ENCODE peak calls at places on chromosome 15, in four cellular contexts. Y is HepG2, R is GM12878, Q is GM12891. K is an unnamed sample.

GRCh38 chr15:79008666-79009065 is 63.8 kb upstream of the CTSH start:
- DNase-seq in Y (no peak), Q (no peak), R (no peak), K (no peak)

GRCh38 chr15:57395292-57395691 is 19.0 kb downstream of the CGNL1 start:
- DNase-seq in Y (no peak), R (peak), Q (no peak), K (no peak)

GRCh38 chr15:101295607-101296225 is 668 bp upstream of the SNRPA1 start:
- DNase-seq in Y (no peak), R (no peak), Q (no peak), K (no peak)

GRCh38 chr15:63059573-63060216 is 17.1 kb downstream of the TPM1 start:
- DNase-seq in Q (no peak), Y (no peak), R (no peak), K (no peak)

GRCh38 chr15:73081321-73081958 is 29.2 kb downstream of the NEO1 start:
- DNase-seq in Q (no peak), Y (peak), R (no peak), K (no peak)

GRCh38 chr15:34304613-34305012 is 33.0 kb downstream of the SLC12A6 start:
- DNase-seq in Y (peak), Q (no peak), R (no peak), K (no peak)

GRCh38 chr15:23039917-23040281 is 530 bp upstream of the TUBGCP5 start:
- DNase-seq in Q (no peak), R (no peak), Y (no peak), K (peak)

GRCh38 chr15:36361351-36361870 is 218.0 kb upstream of the CDIN1 start:
- DNase-seq in R (no peak), Q (no peak), Y (no peak), K (no peak)

GRCh38 chr15:25059698-25060471 is 105.1 kb downstream of the SNRPN start:
- DNase-seq in R (no peak), Q (no peak), Y (no peak), K (no peak)

GRCh38 chr15:59388670-59389069 is 16.0 kb upstream of the MYO1E start:
- DNase-seq in R (no peak), Y (no peak), Q (no peak), K (no peak)

GRCh38 chr15:58731756-58732535 is 17.6 kb downstream of the ADAM10 start:
- DNase-seq in Q (no peak), Y (no peak), R (no peak), K (no peak)

GRCh38 chr15:67911727-67912126 is 71.9 kb upstream of the RNU6-1 start:
- DNase-seq in Y (no peak), Q (no peak), R (peak), K (no peak)

GRCh38 chr15:58521293-58521991 is 89.7 kb downstream of the LIPC start:
- DNase-seq in R (no peak), Y (peak), Q (no peak), K (no peak)

GRCh38 chr15:61935493-61935892 is 124.8 kb downstream of the VPS13C start:
- DNase-seq in R (no peak), Q (no peak), Y (no peak), K (no peak)

GRCh38 chr15:65303687-65304392 is 637 bp upstream of the RNU5B-1 start:
- DNase-seq in Q (no peak), Y (peak), R (no peak), K (no peak)

GRCh38 chr15:43762824-43763223 is 13.9 kb downstream of the ELL3 start:
- DNase-seq in Q (no peak), Y (no peak), R (no peak), K (no peak)

GRCh38 chr15:67941643-67942315 is 101.9 kb upstream of the RNU6-1 start:
- DNase-seq in R (no peak), Q (no peak), Y (peak), K (no peak)

GRCh38 chr15:38164061-38164460 is 88.6 kb upstream of the SPRED1 start:
- DNase-seq in R (no peak), Y (no peak), Q (no peak), K (no peak)

GRCh38 chr15:85402195-85402921 is 22.0 kb downstream of the AKAP13 start:
- DNase-seq in Q (no peak), R (no peak), Y (no peak), K (no peak)

GRCh38 chr15:35738370-35738769 is 192.4 kb upstream of the DPH6 start:
- DNase-seq in Q (no peak), Y (no peak), R (no peak), K (no peak)

GRCh38 chr15:82100116-82100795 is 54.4 kb upstream of the MEX3B start:
- DNase-seq in R (no peak), Q (no peak), Y (no peak), K (no peak)

GRCh38 chr15:62099171-62099601 is 32.4 kb downstream of the C2CD4A start:
- DNase-seq in Q (no peak), Y (no peak), R (no peak), K (no peak)

GRCh38 chr15:27844018-27844666 is 255.0 kb downstream of the OCA2 start:
- DNase-seq in Y (no peak), Q (no peak), R (no peak), K (no peak)

GRCh38 chr15:36766449-36766848 is 187.0 kb downstream of the CDIN1 start:
- DNase-seq in Y (no peak), Q (no peak), R (no peak), K (no peak)

GRCh38 chr15:68817304-68818087 is 3.2 kb downstream of the ANP32A start:
- DNase-seq in Q (no peak), R (no peak), Y (peak), K (no peak)

GRCh38 chr15:84874991-84875390 is 9.5 kb upstream of the SLC28A1 start:
- DNase-seq in Y (no peak), R (no peak), Q (no peak), K (no peak)

GRCh38 chr15:35627696-35628095 is 81.7 kb upstream of the DPH6 start:
- DNase-seq in Y (no peak), R (no peak), Q (no peak), K (no peak)

DNA sequence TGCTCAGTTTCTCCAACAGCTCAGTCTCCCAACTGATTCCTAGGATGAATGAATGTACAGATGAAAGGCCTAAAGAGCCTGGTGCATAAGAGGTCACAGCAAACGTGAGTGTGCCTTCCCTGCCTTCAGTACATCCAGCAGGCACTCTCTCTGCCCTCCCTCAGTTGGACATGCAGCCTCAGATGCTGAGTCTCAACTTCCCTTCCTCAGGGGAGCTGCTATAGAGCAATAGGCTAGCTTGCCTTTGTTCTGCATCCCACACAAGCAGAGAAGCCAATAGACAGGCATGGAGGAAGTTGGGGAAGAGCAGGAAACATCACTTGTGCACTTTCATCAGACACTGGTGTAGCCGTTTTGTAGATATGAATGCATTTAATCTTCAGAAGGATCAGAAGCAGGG is 147.5 kb upstream of the THBS1 start:
- DNase-seq in Y (no peak), R (no peak), Q (no peak), K (no peak)
- TF ChIP-seq TAF1 in Y (no peak), R (no peak), Q (no peak), K (no peak)

DNA sequence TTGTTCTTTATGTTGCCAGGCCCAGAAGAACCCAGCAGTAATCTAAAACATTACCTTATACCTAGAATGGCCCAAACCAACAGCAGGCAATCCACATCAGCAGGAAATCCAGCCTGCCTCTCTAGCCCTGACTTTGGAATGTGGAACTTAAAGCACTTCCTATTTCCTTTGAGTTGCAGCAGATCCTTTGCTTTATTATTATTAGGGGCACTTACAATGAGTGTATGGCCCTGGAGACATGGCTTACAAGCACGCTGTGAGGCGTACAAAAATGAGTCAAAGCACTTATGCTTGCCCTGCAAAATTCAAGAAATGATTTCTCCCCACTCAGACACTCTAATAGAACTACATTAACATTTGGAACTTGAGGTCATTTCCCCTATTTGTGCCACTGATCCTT is 9.6 kb upstream of the KNSTRN start:
- DNase-seq in R (no peak), Q (no peak), Y (no peak), K (no peak)
- TF ChIP-seq TAF1 in R (no peak), Q (no peak), Y (no peak), K (no peak)

GRCh38 chr15:99312794-99313193 is 61.5 kb downstream of the LRRC28 start:
- DNase-seq in Q (no peak), Y (no peak), R (no peak), K (no peak)
- TF ChIP-seq TAF1 in Q (no peak), Y (no peak), R (no peak), K (no peak)

GRCh38 chr15:93063796-93064690 is 25.0 kb downstream of the RGMA start:
- DNase-seq in Q (no peak), R (no peak), Y (no peak), K (no peak)

GRCh38 chr15:93060336-93061248 is 28.4 kb downstream of the RGMA start:
- DNase-seq in R (no peak), Y (no peak), Q (no peak), K (no peak)

GRCh38 chr15:93066103-93066725 is 22.8 kb downstream of the RGMA start:
- DNase-seq in R (no peak), Y (no peak), Q (no peak), K (no peak)

GRCh38 chr15:93065641-93066045 is 23.4 kb downstream of the RGMA start:
- DNase-seq in Q (no peak), R (no peak), Y (no peak), K (no peak)

GRCh38 chr15:93063292-93063671 is 25.7 kb downstream of the RGMA start:
- DNase-seq in Y (no peak), R (no peak), Q (no peak), K (no peak)
- TF ChIP-seq TAF1 in Y (no peak), R (no peak), Q (no peak), K (no peak)

GRCh38 chr15:77969055-77969454 is 108.5 kb downstream of the TBC1D2B start:
- DNase-seq in Y (no peak), Q (no peak), R (no peak), K (no peak)

GRCh38 chr15:77974416-77975331 is 102.8 kb downstream of the TBC1D2B start:
- DNase-seq in R (no peak), Q (no peak), Y (no peak), K (no peak)

GRCh38 chr15:77975332-77976119 is 102.0 kb downstream of the TBC1D2B start:
- DNase-seq in R (no peak), Y (no peak), Q (no peak), K (no peak)

DNA sequence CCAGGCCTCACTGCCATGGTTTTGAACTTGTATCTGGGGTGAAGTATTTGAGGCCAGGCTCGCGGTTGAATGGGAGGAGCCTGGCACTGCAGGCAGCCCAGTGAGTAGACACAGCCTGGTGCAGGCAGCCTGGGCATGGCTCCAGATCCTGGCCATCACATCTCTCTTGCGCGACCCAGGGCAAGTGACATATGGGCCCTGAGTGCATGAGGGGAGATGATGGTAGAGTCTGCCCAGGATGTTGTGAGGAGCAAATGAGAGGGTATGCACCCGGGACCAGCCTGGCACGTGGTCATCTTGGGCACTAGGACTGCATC is 103.5 kb downstream of the TBC1D2B start:
- DNase-seq in Y (no peak), Q (no peak), R (no peak), K (no peak)
- TF ChIP-seq TAF1 in Y (no peak), Q (no peak), R (no peak), K (no peak)

K was measured in GM12892.